ENCODE peak calls at places on chromosomes 3 and 15, in six cellular contexts. A, Y, I, F, U and P are unnamed samples.

GRCh38 chr3:114336857-114337256 is 43.0 kb downstream of the TIGIT start:
- DNase-seq in Y (no peak), U (no peak), F (no peak), A (no peak), I (no peak), P (no peak)

GRCh38 chr3:11930084-11930483 is 74.1 kb upstream of the SYN2 start:
- DNase-seq in Y (no peak), I (no peak), A (no peak), U (no peak), F (no peak), P (no peak)

GRCh38 chr3:170572665-170573253 is 13.1 kb downstream of the SLC7A14 start:
- DNase-seq in F (no peak), U (no peak), Y (no peak), A (no peak), I (peak), P (peak)

GRCh38 chr3:47890037-47890831 is 87.3 kb downstream of the DHX30 start:
- DNase-seq in I (no peak), A (no peak), F (no peak), Y (no peak), U (no peak), P (no peak)

GRCh38 chr15:99443768-99444446 is 121.9 kb upstream of the MEF2A start:
- DNase-seq in I (peak), U (no peak), A (peak), F (peak), Y (no peak), P (no peak)

GRCh38 chr3:146895026-146895749 is 290.0 kb upstream of the PLSCR5 start:
- DNase-seq in I (peak), U (no peak), A (no peak), F (no peak), Y (no peak), P (no peak)

GRCh38 chr3:179149239-179149887 is 1.2 kb downstream of the PIK3CA start:
- DNase-seq in U (no peak), I (peak), A (no peak), F (no peak), Y (peak), P (peak)

GRCh38 chr3:34178415-34178814 is 380.0 kb downstream of the PDCD6IP start:
- DNase-seq in Y (no peak), F (no peak), U (no peak), I (peak), A (no peak), P (peak)

GRCh38 chr3:54188176-54188791 is 65.9 kb downstream of the CACNA2D3 start:
- DNase-seq in F (peak), U (peak), I (peak), Y (no peak), A (no peak), P (peak)

GRCh38 chr15:42062284-42062806 is 32.0 kb downstream of the PLA2G4D start:
- DNase-seq in Y (no peak), F (no peak), A (no peak), I (no peak), U (no peak), P (no peak)

GRCh38 chr3:131218196-131218595 is 163.4 kb upstream of the NUDT16 start:
- DNase-seq in Y (no peak), F (no peak), U (no peak), I (peak), A (no peak), P (no peak)

GRCh38 chr3:51620543-51620942 is 50.5 kb upstream of the TEX264 start:
- DNase-seq in A (no peak), Y (no peak), U (no peak), F (no peak), I (peak), P (no peak)

GRCh38 chr3:59001675-59002074 is 48.1 kb downstream of the CFAP20DC start:
- DNase-seq in I (no peak), Y (no peak), U (no peak), A (no peak), F (no peak), P (no peak)

GRCh38 chr3:126567696-126568438 is 9.1 kb upstream of the C3orf22 start:
- DNase-seq in Y (no peak), I (no peak), A (peak), F (no peak), U (no peak), P (no peak)

GRCh38 chr15:73983211-73983727 is 8.8 kb downstream of the STOML1 start:
- DNase-seq in U (peak), I (peak), A (peak), F (no peak), Y (no peak), P (no peak)

GRCh38 chr3:126394179-126394976 is at the start of gene CFAP100:
- DNase-seq in I (peak), U (no peak), Y (no peak), A (no peak), F (no peak), P (no peak)

GRCh38 chr3:178966299-178967183 is 105.1 kb downstream of the ZMAT3 start:
- DNase-seq in A (peak), I (peak), U (no peak), F (peak), Y (no peak), P (peak)

GRCh38 chr3:121974601-121975111 is 47.4 kb downstream of the ILDR1 start:
- DNase-seq in F (no peak), A (no peak), Y (no peak), U (no peak), I (no peak), P (no peak)

GRCh38 chr3:37324752-37325407 is 150.5 kb upstream of the LRRFIP2 start:
- DNase-seq in U (no peak), Y (no peak), F (no peak), I (peak), A (no peak), P (no peak)

GRCh38 chr3:117706731-117707130 is 997.2 kb downstream of the TUSC7 start:
- DNase-seq in A (no peak), F (no peak), I (no peak), U (no peak), Y (no peak), P (no peak)

GRCh38 chr3:106850429-106850828 is 526.8 kb upstream of the CCDC54 start:
- DNase-seq in U (no peak), I (peak), Y (no peak), A (no peak), F (no peak), P (no peak)

GRCh38 chr15:87215100-87215499 is 1041.4 kb downstream of the NTRK3 start:
- DNase-seq in A (no peak), U (no peak), I (no peak), F (no peak), Y (no peak), P (no peak)

GRCh38 chr3:24471480-24471879 is 23.2 kb downstream of the THRB start:
- DNase-seq in Y (no peak), U (no peak), F (no peak), A (no peak), I (no peak), P (no peak)

GRCh38 chr3:173173652-173174051 is 32.6 kb upstream of the SPATA16 start:
- DNase-seq in F (no peak), A (no peak), I (no peak), U (no peak), Y (no peak), P (no peak)
- H3K4me3 ChIP-seq in F (no peak), A (no peak), I (no peak), U (no peak), Y (no peak), P (no peak)

GRCh38 chr3:134406331-134407246 is 32.3 kb upstream of the AMOTL2 start:
- DNase-seq in I (peak), Y (no peak), F (no peak), A (peak), U (peak), P (no peak)
- H3K4me3 ChIP-seq in I (peak), Y (no peak), F (no peak), A (no peak), U (peak), P (no peak)

DNA sequence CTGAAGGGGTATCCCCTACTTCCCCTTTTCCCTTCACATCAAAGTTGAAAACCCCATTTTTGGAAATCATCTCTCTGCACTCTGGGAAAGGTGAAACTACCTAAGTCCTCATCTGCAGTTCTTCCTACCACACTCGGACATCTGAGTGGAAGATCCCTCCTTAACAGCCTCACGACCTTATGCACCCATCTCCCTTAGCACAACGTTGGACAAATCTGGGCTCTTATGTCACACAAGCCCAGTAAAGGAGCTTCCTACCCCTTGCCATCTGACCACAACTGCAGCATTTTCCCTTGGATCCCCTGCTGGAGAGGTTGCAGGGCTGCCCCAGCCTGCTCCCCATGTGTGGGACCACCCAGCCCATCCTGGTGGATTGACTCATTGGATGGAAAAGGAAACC is 252.1 kb upstream of the ST8SIA2 start:
- DNase-seq in U (no peak), I (no peak), A (no peak), F (no peak), Y (no peak), P (no peak)
- H3K4me3 ChIP-seq in U (no peak), I (no peak), A (no peak), F (no peak), Y (no peak), P (no peak)

DNA sequence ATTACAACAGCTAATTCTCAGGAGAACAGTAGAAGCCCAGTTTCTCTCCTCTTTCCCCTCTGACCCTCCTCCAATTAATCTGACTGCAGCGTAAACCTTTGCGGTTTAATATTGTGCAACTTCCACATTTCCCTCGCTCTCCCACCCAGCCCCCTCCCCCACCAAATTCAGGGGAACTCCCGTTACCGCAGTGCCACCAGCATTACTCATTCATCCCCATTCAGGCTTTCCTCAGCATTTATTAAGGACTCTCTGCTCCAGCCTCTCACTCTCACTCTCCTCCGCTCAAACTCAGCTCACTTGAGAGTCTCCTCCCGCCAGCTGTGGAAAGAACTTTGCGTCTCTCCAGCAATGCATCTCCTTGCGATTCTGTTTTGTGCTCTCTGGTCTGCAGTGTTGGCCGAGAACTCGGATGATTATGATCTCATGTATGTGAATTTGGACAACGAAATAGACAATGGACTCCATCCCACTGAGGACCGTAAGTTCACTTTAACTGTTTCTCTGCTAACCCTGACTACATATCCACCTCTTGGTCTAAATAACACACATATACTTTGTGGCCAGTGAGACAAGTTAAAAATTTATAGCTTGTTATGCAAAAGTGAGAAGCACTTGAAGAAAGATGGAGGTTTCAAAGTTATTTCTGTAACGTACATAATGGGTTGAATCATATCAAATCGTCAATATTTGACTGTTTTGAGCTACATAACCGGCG is at the start of gene PTX3:
- DNase-seq in Y (no peak), I (peak), U (peak), A (peak), F (no peak), P (no peak)
- H3K4me3 ChIP-seq in Y (no peak), I (peak), U (peak), A (peak), F (no peak), P (peak)

GRCh38 chr3:64685331-64685799 is 2.4 kb downstream of the ADAMTS9 start:
- DNase-seq in U (peak), I (peak), A (peak), F (no peak), Y (no peak), P (no peak)
- H3K4me3 ChIP-seq in U (peak), I (peak), A (peak), F (no peak), Y (no peak), P (no peak)

GRCh38 chr15:96348112-96349027 is 17.9 kb downstream of the NR2F2 start:
- DNase-seq in A (no peak), I (peak), F (no peak), U (no peak), Y (no peak), P (no peak)

GRCh38 chr15:96344706-96345559 is 14.4 kb downstream of the NR2F2 start:
- DNase-seq in F (no peak), I (peak), A (no peak), U (no peak), Y (no peak), P (no peak)

GRCh38 chr15:96347181-96348111 is 16.9 kb downstream of the NR2F2 start:
- DNase-seq in F (no peak), I (peak), Y (no peak), A (no peak), U (peak), P (no peak)

GRCh38 chr15:96345560-96346389 is 15.3 kb downstream of the NR2F2 start:
- DNase-seq in Y (no peak), F (no peak), A (peak), I (peak), U (peak), P (peak)

DNA sequence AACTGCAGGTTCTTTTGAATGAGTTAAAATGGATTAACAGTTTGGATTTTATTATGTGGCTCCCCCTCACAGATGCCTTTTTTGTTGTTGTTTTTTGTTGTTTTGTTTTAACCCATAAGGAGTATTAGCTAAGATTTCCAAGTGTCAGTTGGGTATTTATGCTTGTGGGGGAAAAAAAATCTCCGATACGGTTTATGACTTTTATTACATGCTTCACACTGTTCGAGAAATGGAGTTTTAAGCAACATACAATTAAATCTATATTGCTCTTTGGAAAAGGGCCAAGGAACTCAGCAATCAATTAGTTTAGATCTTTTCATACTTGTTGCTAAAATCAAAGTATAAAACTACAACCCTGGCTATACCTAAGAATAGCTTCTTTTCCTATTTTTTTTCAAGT is 15.9 kb downstream of the NR2F2 start:
- DNase-seq in F (no peak), U (no peak), Y (no peak), I (peak), A (no peak), P (no peak)
- H3K4me3 ChIP-seq in F (no peak), U (peak), Y (no peak), I (peak), A (peak), P (no peak)

GRCh38 chr3:197792019-197792647 is 1.1 kb downstream of the LRCH3 start:
- DNase-seq in I (peak), U (no peak), A (no peak), Y (no peak), F (peak), P (peak)

GRCh38 chr3:197795200-197795599 is 4.1 kb downstream of the LRCH3 start:
- DNase-seq in I (no peak), F (no peak), Y (no peak), A (no peak), U (peak), P (no peak)

GRCh38 chr3:197794115-197794514 is 3.1 kb downstream of the LRCH3 start:
- DNase-seq in Y (no peak), U (no peak), F (no peak), I (no peak), A (no peak), P (peak)

GRCh38 chr3:197791120-197792018 is at the start of gene LRCH3:
- DNase-seq in A (peak), Y (peak), I (peak), U (peak), F (peak), P (peak)

DNA sequence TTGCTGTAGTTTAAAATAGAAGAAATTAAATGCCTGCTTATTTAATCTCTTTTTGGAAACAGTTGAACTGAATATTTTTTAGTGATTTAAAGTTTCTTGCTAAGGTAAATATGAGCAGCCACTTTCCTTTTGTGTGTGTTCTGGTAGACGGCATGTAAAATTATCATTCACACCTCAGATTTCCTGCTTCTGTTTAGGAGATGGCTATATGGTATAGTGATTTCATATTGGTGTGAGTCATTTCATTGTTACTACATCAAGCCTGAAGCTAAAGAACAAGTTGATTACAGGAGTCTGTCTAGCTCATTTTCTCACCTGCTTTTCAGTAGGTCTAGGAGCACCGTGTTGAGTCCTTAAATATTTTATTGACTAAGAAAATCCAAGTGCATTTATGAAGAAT is 2.2 kb downstream of the LRCH3 start:
- DNase-seq in Y (no peak), I (peak), U (no peak), F (peak), A (no peak), P (peak)
- H3K4me3 ChIP-seq in Y (no peak), I (no peak), U (peak), F (no peak), A (peak), P (peak)

GRCh38 chr15:96421211-96421610 is 90.7 kb downstream of the NR2F2 start:
- DNase-seq in A (no peak), I (no peak), F (no peak), Y (no peak), U (no peak), P (no peak)
- H3K4me3 ChIP-seq in A (no peak), I (no peak), F (no peak), Y (no peak), U (no peak), P (no peak)